ENCODE peak calls at places on chromosomes 12 and 14, in four cellular contexts. One of them, this sample, is unnamed.

GRCh38 chr14:52690983-52691760 is 4.2 kb downstream of the ERO1A start:
- DNase-seq in tibial artery: no peak
- DNase-seq in A549: no peak
- DNase-seq in brain microvascular endothelial cell: no peak
- DNase-seq in this sample: no peak

GRCh38 chr12:97745406-97746101 is 282.9 kb downstream of the RMST start:
- DNase-seq in brain microvascular endothelial cell: no peak
- DNase-seq in A549: no peak
- DNase-seq in tibial artery: no peak
- DNase-seq in this sample: no peak

GRCh38 chr14:53306926-53307325 is 153.8 kb upstream of the DDHD1 start:
- DNase-seq in tibial artery: no peak
- DNase-seq in brain microvascular endothelial cell: peak
- DNase-seq in A549: no peak
- DNase-seq in this sample: peak

GRCh38 chr12:62732861-62733427 is 202.0 kb downstream of the PPM1H start:
- DNase-seq in tibial artery: no peak
- DNase-seq in brain microvascular endothelial cell: peak
- DNase-seq in A549: peak
- DNase-seq in this sample: peak

GRCh38 chr12:10027311-10028099 is 3.0 kb upstream of the CLEC9A start:
- DNase-seq in brain microvascular endothelial cell: peak
- DNase-seq in tibial artery: no peak
- DNase-seq in A549: no peak
- DNase-seq in this sample: peak

GRCh38 chr12:119447618-119448017 is 113.1 kb downstream of the CCDC60 start:
- DNase-seq in A549: no peak
- DNase-seq in brain microvascular endothelial cell: no peak
- DNase-seq in tibial artery: no peak
- DNase-seq in this sample: no peak

GRCh38 chr12:12018454-12018853 is 52.3 kb upstream of the BCL2L14 start:
- DNase-seq in A549: no peak
- DNase-seq in brain microvascular endothelial cell: no peak
- DNase-seq in tibial artery: no peak
- DNase-seq in this sample: peak

GRCh38 chr14:24075485-24076301 is 4.3 kb downstream of the CPNE6 start:
- DNase-seq in A549: no peak
- DNase-seq in brain microvascular endothelial cell: no peak
- DNase-seq in tibial artery: no peak
- DNase-seq in this sample: no peak

GRCh38 chr14:99210333-99210732 is 61.7 kb downstream of the BCL11B start:
- DNase-seq in tibial artery: no peak
- DNase-seq in A549: no peak
- DNase-seq in brain microvascular endothelial cell: no peak
- DNase-seq in this sample: no peak

GRCh38 chr12:1777798-1778197 is 42.6 kb upstream of the LRTM2 start:
- DNase-seq in tibial artery: no peak
- DNase-seq in A549: no peak
- DNase-seq in brain microvascular endothelial cell: peak
- DNase-seq in this sample: peak

GRCh38 chr14:75299064-75299463 is 20.4 kb downstream of the FOS start:
- DNase-seq in A549: no peak
- DNase-seq in tibial artery: peak
- DNase-seq in brain microvascular endothelial cell: no peak
- DNase-seq in this sample: no peak

GRCh38 chr12:27870939-27871338 is 90.9 kb upstream of the MANSC4 start:
- DNase-seq in tibial artery: no peak
- DNase-seq in brain microvascular endothelial cell: peak
- DNase-seq in A549: no peak
- DNase-seq in this sample: peak

GRCh38 chr12:110689002-110689600 is at the start of gene HVCN1:
- DNase-seq in brain microvascular endothelial cell: no peak
- DNase-seq in A549: no peak
- DNase-seq in tibial artery: peak
- DNase-seq in this sample: no peak

GRCh38 chr12:116594325-116595038 is 35.3 kb downstream of the MAP1LC3B2 start:
- DNase-seq in brain microvascular endothelial cell: no peak
- DNase-seq in tibial artery: peak
- DNase-seq in A549: no peak
- DNase-seq in this sample: no peak

GRCh38 chr12:5432011-5432400 is at the start of gene NTF3:
- DNase-seq in brain microvascular endothelial cell: no peak
- DNase-seq in tibial artery: peak
- DNase-seq in A549: no peak
- DNase-seq in this sample: peak

GRCh38 chr14:88106377-88106776 is 101.4 kb downstream of the GPR65 start:
- DNase-seq in A549: no peak
- DNase-seq in tibial artery: no peak
- DNase-seq in brain microvascular endothelial cell: no peak
- DNase-seq in this sample: no peak

GRCh38 chr14:55136868-55137785 is 8.1 kb downstream of the LGALS3 start:
- DNase-seq in brain microvascular endothelial cell: peak
- DNase-seq in A549: no peak
- DNase-seq in tibial artery: peak
- DNase-seq in this sample: no peak

GRCh38 chr12:116538076-116538591 is 21.0 kb upstream of the MAP1LC3B2 start:
- DNase-seq in tibial artery: no peak
- DNase-seq in A549: no peak
- DNase-seq in brain microvascular endothelial cell: no peak
- DNase-seq in this sample: no peak

GRCh38 chr12:43283206-43283605 is 268.8 kb downstream of the ADAMTS20 start:
- DNase-seq in brain microvascular endothelial cell: no peak
- DNase-seq in tibial artery: no peak
- DNase-seq in A549: no peak
- DNase-seq in this sample: no peak

GRCh38 chr12:43285248-43285647 is 266.8 kb downstream of the ADAMTS20 start:
- DNase-seq in brain microvascular endothelial cell: peak
- DNase-seq in tibial artery: no peak
- DNase-seq in A549: no peak
- DNase-seq in this sample: peak

GRCh38 chr12:43284441-43284840 is 267.6 kb downstream of the ADAMTS20 start:
- DNase-seq in tibial artery: no peak
- DNase-seq in brain microvascular endothelial cell: no peak
- DNase-seq in A549: no peak
- DNase-seq in this sample: no peak

GRCh38 chr12:43281563-43281962 is 270.4 kb downstream of the ADAMTS20 start:
- DNase-seq in A549: no peak
- DNase-seq in brain microvascular endothelial cell: no peak
- DNase-seq in tibial artery: no peak
- DNase-seq in this sample: no peak

DNA sequence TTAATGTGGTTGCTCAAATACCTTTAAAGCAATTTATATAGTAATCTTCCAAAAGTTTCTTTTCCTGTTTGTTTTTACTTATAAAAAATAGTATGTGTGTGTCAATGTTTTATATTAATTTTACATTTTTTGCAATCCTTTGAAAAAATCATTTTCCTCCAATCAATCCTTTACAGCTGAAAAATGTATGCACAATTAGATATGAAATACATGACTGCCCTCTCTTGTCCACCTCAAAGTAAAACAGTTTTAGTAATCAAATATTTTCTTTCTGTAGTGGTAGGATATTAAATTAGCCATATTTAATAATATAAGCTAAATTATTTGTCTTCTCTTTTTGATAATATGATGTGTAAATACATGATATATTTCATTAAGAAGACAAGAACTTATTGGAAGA is 269.9 kb downstream of the ADAMTS20 start:
- DNase-seq in A549: no peak
- DNase-seq in brain microvascular endothelial cell: no peak
- DNase-seq in tibial artery: no peak
- DNase-seq in this sample: peak
- TF ChIP-seq CTCF in A549: peak
- TF ChIP-seq CTCF in brain microvascular endothelial cell: peak
- TF ChIP-seq CTCF in tibial artery: peak
- TF ChIP-seq CTCF in this sample: peak

DNA sequence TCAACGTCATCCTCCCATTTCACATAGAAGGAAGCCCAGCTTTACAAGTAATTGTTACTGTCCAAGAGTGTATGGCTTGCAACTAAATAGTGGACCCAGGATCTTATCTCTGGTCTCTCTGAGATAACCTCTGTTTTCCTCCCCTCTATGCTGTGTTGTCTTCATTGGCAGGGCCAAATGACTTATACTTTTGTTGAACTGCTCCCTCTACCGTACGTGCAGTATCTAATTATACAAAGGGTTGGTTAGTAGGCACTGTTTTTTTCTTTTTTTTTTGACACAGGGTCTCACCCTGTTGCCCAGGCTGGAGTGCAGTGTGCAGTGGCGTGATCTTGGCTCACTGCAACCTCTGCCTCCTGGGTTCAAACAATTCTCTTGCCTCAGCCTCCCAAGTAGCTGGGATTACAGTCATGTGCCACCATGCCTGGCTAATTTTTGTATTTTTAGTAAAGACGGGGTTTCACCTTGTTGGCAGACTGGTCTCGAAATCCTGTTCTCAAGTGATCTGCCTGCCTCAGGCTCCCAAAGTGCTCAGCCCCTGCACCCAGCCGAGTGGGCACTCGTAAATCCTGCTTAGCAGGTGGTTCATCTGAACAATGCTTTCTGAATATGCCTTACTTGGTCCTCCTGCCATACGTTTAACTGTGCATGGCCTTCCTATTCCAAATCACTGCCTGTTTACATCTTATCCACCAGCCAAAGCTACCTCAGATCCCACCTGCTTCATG is 162.1 kb downstream of the ADCK1 start:
- DNase-seq in A549: no peak
- DNase-seq in brain microvascular endothelial cell: no peak
- DNase-seq in tibial artery: no peak
- DNase-seq in this sample: no peak
- TF ChIP-seq CTCF in A549: no peak
- TF ChIP-seq CTCF in brain microvascular endothelial cell: no peak
- TF ChIP-seq CTCF in tibial artery: no peak
- TF ChIP-seq CTCF in this sample: peak

GRCh38 chr12:121089031-121089812 is 43.5 kb upstream of the P2RX7 start:
- DNase-seq in brain microvascular endothelial cell: no peak
- DNase-seq in tibial artery: no peak
- DNase-seq in A549: no peak
- DNase-seq in this sample: no peak
- TF ChIP-seq CTCF in brain microvascular endothelial cell: no peak
- TF ChIP-seq CTCF in tibial artery: no peak
- TF ChIP-seq CTCF in A549: peak
- TF ChIP-seq CTCF in this sample: no peak

DNA sequence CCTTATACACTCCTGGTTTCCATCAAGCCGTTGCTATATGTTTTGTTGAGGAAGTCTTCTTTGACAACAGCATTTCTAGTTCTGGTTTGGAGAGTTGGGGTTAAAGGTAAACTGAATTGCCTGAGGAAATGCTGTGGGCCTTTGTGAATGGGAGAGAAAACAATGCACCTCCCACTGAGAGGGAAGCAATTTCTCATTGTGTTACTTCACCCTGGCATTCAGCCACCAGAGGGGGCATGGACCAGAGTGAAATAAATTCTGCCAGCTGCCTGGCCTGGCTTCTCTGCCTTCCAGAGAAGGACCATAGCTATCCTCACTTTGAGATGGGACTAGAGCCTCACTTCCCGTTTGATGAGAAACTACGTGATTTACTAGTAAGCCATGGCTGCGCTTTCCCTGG is 475.3 kb downstream of the EGLN3 start:
- DNase-seq in A549: no peak
- DNase-seq in brain microvascular endothelial cell: peak
- DNase-seq in tibial artery: no peak
- DNase-seq in this sample: no peak
- TF ChIP-seq CTCF in A549: peak
- TF ChIP-seq CTCF in brain microvascular endothelial cell: peak
- TF ChIP-seq CTCF in tibial artery: no peak
- TF ChIP-seq CTCF in this sample: peak

DNA sequence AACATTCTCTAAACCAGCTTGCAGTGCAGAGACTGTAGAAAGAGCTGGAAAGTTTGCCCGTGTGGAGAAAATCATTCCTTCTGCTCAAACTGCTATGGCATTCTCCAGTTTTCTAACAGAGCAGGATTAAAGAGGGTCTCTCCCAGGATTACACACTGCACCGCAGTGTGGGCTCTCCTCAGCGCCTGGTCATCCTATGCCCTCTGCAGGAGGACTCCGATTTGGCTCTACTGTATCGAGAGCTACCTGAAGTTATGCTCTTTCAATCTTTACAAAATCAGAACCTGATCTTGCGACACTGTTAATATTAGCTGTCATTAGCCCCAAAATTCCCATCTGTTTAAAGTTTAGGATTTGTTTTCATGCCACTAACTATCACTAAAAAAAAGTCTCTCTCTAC is 33.0 kb downstream of the BHLHE41 start:
- DNase-seq in brain microvascular endothelial cell: no peak
- DNase-seq in A549: no peak
- DNase-seq in tibial artery: no peak
- DNase-seq in this sample: no peak
- TF ChIP-seq CTCF in brain microvascular endothelial cell: peak
- TF ChIP-seq CTCF in A549: no peak
- TF ChIP-seq CTCF in tibial artery: no peak
- TF ChIP-seq CTCF in this sample: peak

GRCh38 chr12:55820679-55821078 is 2.8 kb downstream of the ORMDL2 start:
- DNase-seq in brain microvascular endothelial cell: no peak
- DNase-seq in tibial artery: no peak
- DNase-seq in A549: peak
- DNase-seq in this sample: no peak
- TF ChIP-seq CTCF in brain microvascular endothelial cell: peak
- TF ChIP-seq CTCF in tibial artery: no peak
- TF ChIP-seq CTCF in A549: peak
- TF ChIP-seq CTCF in this sample: peak

DNA sequence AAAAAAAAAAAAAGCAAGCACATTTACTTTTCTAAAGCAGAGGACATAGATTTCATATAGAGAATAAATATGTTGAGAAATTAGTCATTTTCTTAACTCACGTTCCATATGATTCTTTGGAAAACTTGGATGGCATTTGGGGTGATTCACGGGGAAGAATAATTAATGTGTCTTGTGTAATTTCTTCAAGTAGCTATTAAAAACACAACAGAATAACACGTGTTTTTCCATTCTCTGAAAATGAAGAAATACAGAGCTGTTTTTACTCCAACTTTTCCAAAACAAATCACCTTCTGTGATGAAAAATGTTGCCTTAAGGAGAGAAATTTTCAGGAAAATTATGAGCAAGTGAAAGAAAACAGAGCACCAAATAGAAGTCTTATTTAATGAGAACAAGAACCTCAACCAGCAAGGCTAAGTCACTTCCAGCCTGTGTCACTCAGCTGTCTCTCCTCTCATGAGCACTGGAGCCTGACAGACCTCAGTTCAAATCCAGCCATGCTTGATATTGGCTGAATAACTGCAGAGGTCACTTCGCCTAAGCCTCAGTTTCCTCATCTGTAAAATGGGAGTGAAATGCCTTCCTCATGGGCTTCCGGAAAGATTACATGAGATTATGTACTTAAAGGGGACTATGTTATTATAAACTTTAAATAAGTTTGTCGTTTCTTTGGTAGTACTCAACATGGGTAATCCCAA is 42.8 kb upstream of the NUAK1 start:
- DNase-seq in tibial artery: no peak
- DNase-seq in A549: no peak
- DNase-seq in brain microvascular endothelial cell: no peak
- DNase-seq in this sample: peak
- TF ChIP-seq CTCF in tibial artery: no peak
- TF ChIP-seq CTCF in A549: no peak
- TF ChIP-seq CTCF in brain microvascular endothelial cell: no peak
- TF ChIP-seq CTCF in this sample: no peak